ENCODE peak calls at places on chromosome 1, in seven cellular contexts. G is PC-9, M is AG09319, V is germinal center, Y is hippocampal formation, F is NCI-H510A treated with DMSO at 0.1 percent for 48 hours, H is body of pancreas. W is an unnamed sample.

GRCh38 chr1:42017259-42017658 is 98.5 kb upstream of the HIVEP3 start:
- DNase-seq in M (no peak), V (no peak), H (no peak), Y (no peak), F (no peak), G (no peak), W (no peak)

GRCh38 chr1:52296345-52296744 is 69.7 kb downstream of the CC2D1B start:
- DNase-seq in M (peak; percentile 16), F (peak; percentile 73), Y (peak; percentile 14), V (peak; percentile 32), H (peak; percentile 26), G (peak; percentile 57), W (peak; percentile 44)

GRCh38 chr1:78475888-78476610 is 14.7 kb upstream of the PTGFR start:
- DNase-seq in G (no peak), V (no peak), M (no peak), F (no peak), H (no peak), Y (no peak), W (no peak)

GRCh38 chr1:64234714-64235113 is 31.3 kb downstream of the UBE2U start:
- DNase-seq in H (no peak), M (no peak), G (no peak), V (no peak), Y (no peak), F (no peak), W (no peak)

GRCh38 chr1:185152187-185152767 is 4.5 kb downstream of the TRMT1L start:
- DNase-seq in H (no peak), F (no peak), M (no peak), G (no peak), V (no peak), Y (no peak), W (no peak)

GRCh38 chr1:89519779-89520358 is 4.8 kb upstream of the LRRC8B start:
- DNase-seq in H (peak; percentile 53), G (no peak), Y (peak; percentile 30), V (peak; percentile 73), F (no peak), M (no peak), W (no peak)

GRCh38 chr1:209643295-209644020 is 8.8 kb downstream of the LAMB3 start:
- DNase-seq in Y (peak; percentile 80), F (no peak), V (no peak), M (no peak), H (peak; percentile 65), G (no peak), W (peak; percentile 42)

GRCh38 chr1:161721738-161722343 is 497 bp downstream of the FCRLB start:
- DNase-seq in Y (no peak), F (no peak), V (no peak), H (peak; percentile 31), G (peak; percentile 63), M (no peak), W (no peak)

GRCh38 chr1:156852414-156852874 is 6.5 kb downstream of the INSRR start:
- DNase-seq in Y (no peak), H (peak; percentile 96), F (peak; percentile 96), G (no peak), V (no peak), M (no peak), W (peak; percentile 89)

GRCh38 chr1:34898220-34898820 is 31.1 kb downstream of the DLGAP3 start:
- DNase-seq in V (no peak), M (no peak), G (no peak), H (no peak), Y (no peak), F (peak; percentile 74), W (no peak)

GRCh38 chr1:1388078-1388472 is 11.1 kb downstream of the CCNL2 start:
- DNase-seq in G (no peak), F (no peak), Y (no peak), V (no peak), M (no peak), H (no peak), W (no peak)

GRCh38 chr1:19651141-19651737 is 7.1 kb downstream of the NBL1 start:
- DNase-seq in F (peak; percentile 84), V (no peak), Y (no peak), H (peak; percentile 60), M (peak; percentile 22), G (no peak), W (peak; percentile 46)

GRCh38 chr1:63368131-63368530 is 704 bp downstream of the ALG6 start:
- DNase-seq in M (no peak), Y (no peak), F (no peak), H (no peak), G (no peak), V (no peak), W (peak; percentile 13)

GRCh38 chr1:901108-901859 is 22.4 kb upstream of the SAMD11 start:
- DNase-seq in G (no peak), F (no peak), H (no peak), V (peak; percentile 1), M (no peak), Y (no peak), W (no peak)

GRCh38 chr1:3213730-3214129 is 144.7 kb downstream of the PRDM16 start:
- DNase-seq in M (no peak), G (no peak), H (peak; percentile 84), V (no peak), Y (no peak), F (no peak), W (no peak)

GRCh38 chr1:65165269-65166002 is 17.4 kb downstream of the AK4 start:
- DNase-seq in G (no peak), V (no peak), H (peak; percentile 60), F (peak; percentile 40), Y (no peak), M (no peak), W (no peak)

GRCh38 chr1:87902830-87903614 is 574.3 kb downstream of the LMO4 start:
- DNase-seq in V (peak; percentile 26), F (peak; percentile 88), G (no peak), Y (no peak), H (peak; percentile 44), M (no peak), W (no peak)

GRCh38 chr1:6244401-6245054 is 549 bp downstream of the HES3 start:
- DNase-seq in Y (no peak), G (no peak), H (no peak), F (peak; percentile 95), M (no peak), V (no peak), W (no peak)

GRCh38 chr1:214310010-214310409 is 29.1 kb downstream of the SMYD2 start:
- DNase-seq in V (no peak), G (no peak), H (no peak), M (no peak), Y (no peak), F (no peak), W (no peak)

GRCh38 chr1:5947978-5948680 is 44.1 kb downstream of the NPHP4 start:
- DNase-seq in M (no peak), G (no peak), V (no peak), Y (no peak), H (no peak), F (no peak), W (no peak)

GRCh38 chr1:202163281-202164270 is 3.2 kb upstream of the PTPN7 start:
- DNase-seq in M (no peak), V (no peak), H (no peak), G (no peak), F (no peak), Y (no peak), W (no peak)

GRCh38 chr1:215710340-215710971 is 143.4 kb downstream of the KCTD3 start:
- DNase-seq in H (peak; percentile 28), Y (no peak), M (peak; percentile 31), V (peak; percentile 17), G (no peak), F (peak; percentile 64), W (no peak)

GRCh38 chr1:34590211-34590623 is 164.6 kb upstream of the GJB5 start:
- DNase-seq in G (peak; percentile 72), H (peak; percentile 3), F (peak; percentile 100), M (no peak), Y (no peak), V (no peak), W (peak; percentile 18)

GRCh38 chr1:17198476-17199258 is 6.3 kb upstream of the PADI1 start:
- DNase-seq in V (no peak), G (no peak), Y (no peak), M (no peak), H (no peak), F (no peak), W (no peak)

GRCh38 chr1:244796719-244797406 is 38.6 kb upstream of the COX20 start:
- DNase-seq in H (peak; percentile 69), F (peak; percentile 26), Y (peak; percentile 47), M (peak; percentile 27), G (peak; percentile 53), V (peak; percentile 54), W (peak; percentile 73)

GRCh38 chr1:184424945-184425344 is 38.1 kb downstream of the C1orf21 start:
- DNase-seq in F (no peak), Y (no peak), M (no peak), V (no peak), H (no peak), G (no peak), W (no peak)

GRCh38 chr1:179178135-179178630 is 51.3 kb downstream of the ABL2 start:
- DNase-seq in Y (no peak), V (no peak), G (no peak), M (no peak), H (no peak), F (no peak), W (no peak)

GRCh38 chr1:68015369-68015768 is 35.1 kb downstream of the DIRAS3 start:
- DNase-seq in V (no peak), F (no peak), Y (no peak), M (no peak), G (no peak), H (no peak), W (no peak)

GRCh38 chr1:229841230-229841629 is 215.2 kb downstream of the URB2 start:
- DNase-seq in H (no peak), V (peak; percentile 22), M (no peak), F (no peak), G (no peak), Y (no peak), W (no peak)

GRCh38 chr1:37673920-37674319 is 18.4 kb upstream of the CDCA8 start:
- DNase-seq in M (no peak), G (no peak), H (no peak), F (no peak), V (no peak), Y (no peak), W (no peak)

GRCh38 chr1:2435746-2436355 is 23.5 kb upstream of the PEX10 start:
- DNase-seq in H (no peak), M (no peak), F (no peak), V (no peak), Y (no peak), G (no peak), W (no peak)

GRCh38 chr1:18452550-18452949 is 28.2 kb upstream of the KLHDC7A start:
- DNase-seq in H (no peak), M (no peak), G (peak; percentile 51), F (peak; percentile 18), Y (no peak), V (peak; percentile 73), W (peak; percentile 17)

GRCh38 chr1:145714524-145715111 is 4.7 kb upstream of the CD160 start:
- DNase-seq in G (no peak), H (peak; percentile 38), Y (no peak), F (no peak), V (no peak), M (no peak), W (no peak)

GRCh38 chr1:10679521-10680220 is 116.8 kb downstream of the CASZ1 start:
- DNase-seq in F (peak; percentile 99), M (no peak), Y (no peak), G (no peak), H (peak; percentile 68), V (no peak), W (no peak)

W was measured in cerebellum.